ENCODE peak calls at places on chromosomes 7 and 10, in nine cellular contexts. U is RKO, S is suprapubic skin, P is brain microvascular endothelial cell, M is left kidney, L is AG09319, R is GM19239, G is adrenal gland, C is DMS153. Z is an unnamed sample.

GRCh38 chr10:89332092-89332633 is 4.4 kb downstream of the IFIT3 start:
- DNase-seq in U (no peak), S (no peak), P (peak), M (no peak), L (no peak), R (no peak), G (no peak), C (no peak), Z (no peak)

GRCh38 chr7:117071597-117071996 is 118.3 kb downstream of the ST7 start:
- DNase-seq in U (no peak), S (no peak), P (no peak), M (no peak), L (no peak), R (no peak), G (no peak), C (peak), Z (no peak)

GRCh38 chr10:121495719-121496118 is 102.5 kb downstream of the FGFR2 start:
- DNase-seq in U (no peak), S (no peak), P (no peak), M (peak), L (no peak), R (no peak), G (no peak), C (no peak), Z (no peak)

GRCh38 chr10:953836-954235 is 22.3 kb upstream of the LARP4B start:
- DNase-seq in U (no peak), S (no peak), P (no peak), M (no peak), L (no peak), R (no peak), G (no peak), C (no peak), Z (no peak)

GRCh38 chr10:97444212-97444611 is 1.6 kb downstream of the EXOSC1 start:
- DNase-seq in U (no peak), S (no peak), P (no peak), M (no peak), L (no peak), R (no peak), G (no peak), C (no peak), Z (no peak)

GRCh38 chr7:24979470-24979862 is 512 bp downstream of the OSBPL3 start:
- DNase-seq in U (peak), S (peak), P (peak), M (peak), L (no peak), R (peak), G (peak), C (peak), Z (no peak)

GRCh38 chr7:86904949-86905834 is 154.3 kb downstream of the ELAPOR2 start:
- DNase-seq in U (peak), S (no peak), P (peak), M (peak), L (no peak), R (no peak), G (peak), C (peak), Z (peak)

GRCh38 chr10:49397036-49397999 is 1.4 kb upstream of the DRGX start:
- DNase-seq in U (no peak), S (no peak), P (no peak), M (peak), L (no peak), R (peak), G (no peak), C (no peak), Z (peak)

GRCh38 chr7:121109145-121109544 is 120.6 kb downstream of the CPED1 start:
- DNase-seq in U (no peak), S (no peak), P (no peak), M (no peak), L (no peak), R (no peak), G (no peak), C (no peak), Z (no peak)

GRCh38 chr10:96345250-96345649 is 13.6 kb downstream of the OPALIN start:
- DNase-seq in U (no peak), S (no peak), P (no peak), M (no peak), L (no peak), R (no peak), G (no peak), C (no peak), Z (no peak)

GRCh38 chr10:113666682-113667252 is 2.9 kb upstream of the NRAP start:
- DNase-seq in U (no peak), S (no peak), P (peak), M (no peak), L (no peak), R (no peak), G (no peak), C (no peak), Z (no peak)

GRCh38 chr10:70771311-70772194 is 13.6 kb downstream of the TBATA start:
- DNase-seq in U (no peak), S (peak), P (no peak), M (no peak), L (no peak), R (no peak), G (no peak), C (no peak), Z (no peak)

GRCh38 chr10:43200538-43201390 is 62.5 kb downstream of the CSGALNACT2 start:
- DNase-seq in U (no peak), S (no peak), P (no peak), M (no peak), L (no peak), R (peak), G (peak), C (no peak), Z (no peak)

GRCh38 chr10:121961456-121961855 is 13.6 kb downstream of the NSMCE4A start:
- DNase-seq in U (no peak), S (no peak), P (no peak), M (no peak), L (no peak), R (no peak), G (no peak), C (no peak), Z (no peak)

GRCh38 chr7:108280136-108280535 is 150.0 kb upstream of the LAMB4 start:
- DNase-seq in U (no peak), S (no peak), P (no peak), M (no peak), L (no peak), R (no peak), G (no peak), C (peak), Z (no peak)

GRCh38 chr7:76206633-76207032 is 4.9 kb downstream of the SRRM3 start:
- DNase-seq in U (peak), S (no peak), P (no peak), M (no peak), L (no peak), R (no peak), G (no peak), C (no peak), Z (no peak)

GRCh38 chr10:101310528-101311439 is 43.2 kb upstream of the BTRC start:
- DNase-seq in U (no peak), S (no peak), P (peak), M (peak), L (no peak), R (no peak), G (peak), C (no peak), Z (no peak)

GRCh38 chr10:129467346-129468119 is 492 bp downstream of the MGMT start:
- DNase-seq in U (peak), S (no peak), P (no peak), M (peak), L (no peak), R (no peak), G (peak), C (no peak), Z (no peak)

GRCh38 chr10:88409236-88409635 is 173.9 kb downstream of the RNLS start:
- DNase-seq in U (no peak), S (no peak), P (no peak), M (no peak), L (no peak), R (no peak), G (no peak), C (no peak), Z (no peak)

GRCh38 chr7:128236924-128237586 is 4.0 kb upstream of the LEP start:
- DNase-seq in U (peak), S (no peak), P (peak), M (no peak), L (no peak), R (no peak), G (no peak), C (no peak), Z (peak)

GRCh38 chr7:73645643-73646182 is 21.4 kb upstream of the MLXIPL start:
- DNase-seq in U (no peak), S (no peak), P (no peak), M (no peak), L (no peak), R (no peak), G (no peak), C (no peak), Z (no peak)

GRCh38 chr7:48421357-48421756 is 250.1 kb downstream of the ABCA13 start:
- DNase-seq in U (no peak), S (no peak), P (peak), M (no peak), L (no peak), R (no peak), G (no peak), C (no peak), Z (no peak)

GRCh38 chr10:55310143-55310542 is 509.1 kb upstream of the PCDH15 start:
- DNase-seq in U (no peak), S (no peak), P (no peak), M (no peak), L (no peak), R (no peak), G (no peak), C (no peak), Z (no peak)

GRCh38 chr10:126092806-126093205 is 196.4 kb downstream of the FANK1 start:
- DNase-seq in U (no peak), S (no peak), P (no peak), M (no peak), L (no peak), R (no peak), G (peak), C (no peak), Z (no peak)

GRCh38 chr7:130853503-130854279 is 119.7 kb upstream of the KLF14 start:
- DNase-seq in U (peak), S (no peak), P (no peak), M (no peak), L (no peak), R (no peak), G (no peak), C (no peak), Z (no peak)

GRCh38 chr7:70703785-70704184 is 428.2 kb upstream of the GALNT17 start:
- DNase-seq in U (no peak), S (no peak), P (no peak), M (no peak), L (no peak), R (no peak), G (no peak), C (no peak), Z (no peak)

GRCh38 chr10:132535065-132535651 is 2.4 kb upstream of the INPP5A start:
- DNase-seq in U (no peak), S (peak), P (no peak), M (no peak), L (no peak), R (no peak), G (peak), C (no peak), Z (no peak)

GRCh38 chr7:37421820-37422219 is 26.8 kb downstream of the ELMO1 start:
- DNase-seq in U (no peak), S (no peak), P (no peak), M (no peak), L (no peak), R (no peak), G (no peak), C (no peak), Z (no peak)

GRCh38 chr10:49282306-49282705 is 16.7 kb upstream of the C10orf71 start:
- DNase-seq in U (no peak), S (no peak), P (no peak), M (no peak), L (no peak), R (no peak), G (no peak), C (no peak), Z (no peak)

GRCh38 chr10:96685297-96685696 is 35.0 kb downstream of the PIK3AP1 start:
- DNase-seq in U (no peak), S (no peak), P (no peak), M (no peak), L (no peak), R (no peak), G (no peak), C (no peak), Z (no peak)

GRCh38 chr10:43120948-43121290 is 17.3 kb upstream of the CSGALNACT2 start:
- DNase-seq in U (no peak), S (peak), P (no peak), M (peak), L (no peak), R (no peak), G (no peak), C (no peak), Z (no peak)

GRCh38 chr10:1434202-1434601 is 303.1 kb downstream of the ADARB2 start:
- DNase-seq in U (no peak), S (no peak), P (no peak), M (peak), L (no peak), R (no peak), G (no peak), C (peak), Z (no peak)

GRCh38 chr7:82343716-82344115 is 99.9 kb downstream of the CACNA2D1 start:
- DNase-seq in U (no peak), S (no peak), P (no peak), M (no peak), L (no peak), R (no peak), G (no peak), C (no peak), Z (no peak)

GRCh38 chr10:133012573-133013359 is 70.4 kb upstream of the CFAP46 start:
- DNase-seq in U (no peak), S (no peak), P (no peak), M (no peak), L (no peak), R (no peak), G (peak), C (peak), Z (no peak)

GRCh38 chr7:26199301-26200112 is 1.0 kb downstream of the HNRNPA2B1 start:
- DNase-seq in U (peak), S (peak), P (no peak), M (peak), L (no peak), R (no peak), G (peak), C (peak), Z (no peak)

GRCh38 chr10:133366751-133367150 is 6.4 kb downstream of the ECHS1 start:
- DNase-seq in U (no peak), S (peak), P (no peak), M (no peak), L (no peak), R (no peak), G (no peak), C (no peak), Z (no peak)

GRCh38 chr7:144130730-144131129 is 7.8 kb downstream of the OR2A14 start:
- DNase-seq in U (no peak), S (no peak), P (no peak), M (no peak), L (no peak), R (no peak), G (no peak), C (no peak), Z (no peak)

GRCh38 chr10:43867667-43868361 is 219.1 kb upstream of the ZNF32 start:
- DNase-seq in U (peak), S (no peak), P (peak), M (peak), L (no peak), R (no peak), G (no peak), C (no peak), Z (no peak)

GRCh38 chr7:112398534-112398933 is 51.7 kb upstream of the IFRD1 start:
- DNase-seq in U (no peak), S (no peak), P (no peak), M (no peak), L (no peak), R (no peak), G (no peak), C (no peak), Z (no peak)

GRCh38 chr10:33180390-33180789 is 154.1 kb downstream of the NRP1 start:
- DNase-seq in U (no peak), S (no peak), P (no peak), M (no peak), L (no peak), R (no peak), G (no peak), C (no peak), Z (peak)

Z was measured in NCI-H1694.